ENCODE peak calls at places on chromosomes 7 and 10, in nine cellular contexts. B is CD8-positive, alpha-beta T cell; Z is AG08395; V is GM12878; M is aorta; D is EL; K is dorsolateral prefrontal cortex; H is G401; C is LHCN-M2. L is an unnamed sample.

GRCh38 chr7:25856056-25856780 is 295.8 kb upstream of the NFE2L3 start:
- DNase-seq in B (no peak), Z (no peak), V (no peak), M (no peak), D (no peak), K (no peak), H (no peak), C (no peak), L (no peak)

GRCh38 chr7:152354061-152354460 is 81.7 kb downstream of the KMT2C start:
- DNase-seq in B (no peak), Z (peak; percentile 44), V (no peak), M (no peak), D (peak; percentile 68), K (no peak), H (no peak), C (no peak), L (no peak)

GRCh38 chr10:69636626-69637550 is 6.8 kb downstream of the FAM241B start:
- DNase-seq in B (no peak), Z (no peak), V (no peak), M (no peak), D (no peak), K (peak; percentile 63), H (peak; percentile 80), C (no peak), L (no peak)

GRCh38 chr7:98536803-98537202 is 80.3 kb upstream of the NPTX2 start:
- DNase-seq in B (no peak), Z (no peak), V (no peak), M (no peak), D (no peak), K (no peak), H (no peak), C (no peak), L (no peak)

GRCh38 chr7:1232623-1233327 is at the start of gene UNCX:
- DNase-seq in B (no peak), Z (no peak), V (no peak), M (peak; percentile 42), D (no peak), K (no peak), H (peak; percentile 96), C (no peak), L (no peak)

GRCh38 chr10:70675496-70676161 is 3.3 kb downstream of the ADAMTS14 start:
- DNase-seq in B (no peak), Z (no peak), V (no peak), M (no peak), D (no peak), K (no peak), H (no peak), C (no peak), L (no peak)

GRCh38 chr7:29898301-29898700 is 91.3 kb downstream of the SCRN1 start:
- DNase-seq in B (no peak), Z (no peak), V (no peak), M (no peak), D (no peak), K (no peak), H (no peak), C (no peak), L (no peak)

GRCh38 chr10:120891367-120891766 is 40.2 kb downstream of the WDR11 start:
- DNase-seq in B (no peak), Z (no peak), V (no peak), M (no peak), D (no peak), K (no peak), H (no peak), C (no peak), L (no peak)

GRCh38 chr7:55432937-55433784 is 68.0 kb downstream of the LANCL2 start:
- DNase-seq in B (no peak), Z (peak; percentile 57), V (no peak), M (no peak), D (peak; percentile 45), K (no peak), H (peak; percentile 60), C (peak; percentile 51), L (peak; percentile 19)

GRCh38 chr10:72063703-72064391 is 24.5 kb downstream of the SPOCK2 start:
- DNase-seq in B (no peak), Z (no peak), V (no peak), M (no peak), D (no peak), K (no peak), H (no peak), C (no peak), L (no peak)

GRCh38 chr7:95434501-95435421 is at the start of gene PON2:
- DNase-seq in B (peak; percentile 26), Z (peak; percentile 89), V (peak; percentile 55), M (peak; percentile 85), D (peak; percentile 84), K (peak; percentile 77), H (peak; percentile 31), C (peak; percentile 91), L (peak; percentile 23)

GRCh38 chr7:146591976-146592375 is 475.4 kb downstream of the CNTNAP2 start:
- DNase-seq in B (no peak), Z (no peak), V (no peak), M (no peak), D (no peak), K (no peak), H (peak; percentile 99), C (no peak), L (no peak)

GRCh38 chr7:67738958-67739357 is 742.3 kb downstream of the TYW1 start:
- DNase-seq in B (no peak), Z (peak; percentile 48), V (no peak), M (no peak), D (no peak), K (no peak), H (peak; percentile 44), C (peak; percentile 1), L (no peak)